ENCODE peak calls at places on chromosome 3, in nine cellular contexts. One of them, this sample, is unnamed.

GRCh38 chr3:185341616-185342457 is 21.1 kb upstream of the MAP3K13 start:
- DNase-seq in Caco-2: no peak
- DNase-seq in IMR-90: no peak
- DNase-seq in DND-41: no peak
- DNase-seq in cardiac muscle cell: no peak
- DNase-seq in GM23338: no peak
- DNase-seq in brain microvascular endothelial cell: no peak
- DNase-seq in mammary epithelial cell: no peak
- DNase-seq in pancreas: no peak
- DNase-seq in this sample: no peak

GRCh38 chr3:138186803-138187295 is 252 bp upstream of the ARMC8 start:
- DNase-seq in pancreas: peak
- DNase-seq in Caco-2: peak
- DNase-seq in IMR-90: peak
- DNase-seq in cardiac muscle cell: peak
- DNase-seq in GM23338: peak
- DNase-seq in mammary epithelial cell: peak
- DNase-seq in brain microvascular endothelial cell: peak
- DNase-seq in DND-41: peak
- DNase-seq in this sample: peak

GRCh38 chr3:42975955-42976354 is 3.2 kb upstream of the GASK1A start:
- DNase-seq in brain microvascular endothelial cell: no peak
- DNase-seq in pancreas: no peak
- DNase-seq in DND-41: no peak
- DNase-seq in cardiac muscle cell: no peak
- DNase-seq in GM23338: no peak
- DNase-seq in IMR-90: no peak
- DNase-seq in mammary epithelial cell: no peak
- DNase-seq in Caco-2: no peak
- DNase-seq in this sample: no peak

GRCh38 chr3:139758654-139759291 is 81.0 kb upstream of the NMNAT3 start:
- DNase-seq in DND-41: no peak
- DNase-seq in cardiac muscle cell: peak
- DNase-seq in IMR-90: peak
- DNase-seq in Caco-2: peak
- DNase-seq in pancreas: no peak
- DNase-seq in brain microvascular endothelial cell: peak
- DNase-seq in mammary epithelial cell: no peak
- DNase-seq in GM23338: peak
- DNase-seq in this sample: peak

GRCh38 chr3:128383316-128384235 is 83.1 kb downstream of the DNAJB8 start:
- DNase-seq in mammary epithelial cell: peak
- DNase-seq in DND-41: peak
- DNase-seq in brain microvascular endothelial cell: no peak
- DNase-seq in Caco-2: no peak
- DNase-seq in IMR-90: peak
- DNase-seq in cardiac muscle cell: peak
- DNase-seq in pancreas: peak
- DNase-seq in GM23338: no peak
- DNase-seq in this sample: no peak

GRCh38 chr3:184874709-184875644 is 63.0 kb downstream of the VPS8 start:
- DNase-seq in DND-41: peak
- DNase-seq in mammary epithelial cell: peak
- DNase-seq in IMR-90: peak
- DNase-seq in pancreas: no peak
- DNase-seq in Caco-2: peak
- DNase-seq in cardiac muscle cell: peak
- DNase-seq in GM23338: peak
- DNase-seq in brain microvascular endothelial cell: peak
- DNase-seq in this sample: no peak

GRCh38 chr3:76702676-76703075 is 337.2 kb upstream of the ROBO2 start:
- DNase-seq in mammary epithelial cell: no peak
- DNase-seq in GM23338: peak
- DNase-seq in DND-41: no peak
- DNase-seq in brain microvascular endothelial cell: no peak
- DNase-seq in pancreas: no peak
- DNase-seq in Caco-2: no peak
- DNase-seq in IMR-90: no peak
- DNase-seq in cardiac muscle cell: no peak
- DNase-seq in this sample: no peak

GRCh38 chr3:120780977-120781376 is 38.4 kb downstream of the GTF2E1 start:
- DNase-seq in mammary epithelial cell: no peak
- DNase-seq in GM23338: no peak
- DNase-seq in Caco-2: no peak
- DNase-seq in pancreas: no peak
- DNase-seq in DND-41: no peak
- DNase-seq in IMR-90: peak
- DNase-seq in cardiac muscle cell: no peak
- DNase-seq in brain microvascular endothelial cell: peak
- DNase-seq in this sample: no peak

GRCh38 chr3:87161486-87161885 is 65.6 kb upstream of the CHMP2B start:
- DNase-seq in DND-41: no peak
- DNase-seq in mammary epithelial cell: no peak
- DNase-seq in cardiac muscle cell: no peak
- DNase-seq in pancreas: no peak
- DNase-seq in GM23338: no peak
- DNase-seq in IMR-90: no peak
- DNase-seq in brain microvascular endothelial cell: no peak
- DNase-seq in Caco-2: no peak
- DNase-seq in this sample: no peak
- TF ChIP-seq CTCF in DND-41: no peak
- TF ChIP-seq CTCF in mammary epithelial cell: no peak
- TF ChIP-seq CTCF in cardiac muscle cell: no peak
- TF ChIP-seq CTCF in pancreas: no peak
- TF ChIP-seq CTCF in GM23338: no peak
- TF ChIP-seq CTCF in IMR-90: no peak
- TF ChIP-seq CTCF in brain microvascular endothelial cell: no peak
- TF ChIP-seq CTCF in Caco-2: no peak
- TF ChIP-seq CTCF in this sample: no peak

DNA sequence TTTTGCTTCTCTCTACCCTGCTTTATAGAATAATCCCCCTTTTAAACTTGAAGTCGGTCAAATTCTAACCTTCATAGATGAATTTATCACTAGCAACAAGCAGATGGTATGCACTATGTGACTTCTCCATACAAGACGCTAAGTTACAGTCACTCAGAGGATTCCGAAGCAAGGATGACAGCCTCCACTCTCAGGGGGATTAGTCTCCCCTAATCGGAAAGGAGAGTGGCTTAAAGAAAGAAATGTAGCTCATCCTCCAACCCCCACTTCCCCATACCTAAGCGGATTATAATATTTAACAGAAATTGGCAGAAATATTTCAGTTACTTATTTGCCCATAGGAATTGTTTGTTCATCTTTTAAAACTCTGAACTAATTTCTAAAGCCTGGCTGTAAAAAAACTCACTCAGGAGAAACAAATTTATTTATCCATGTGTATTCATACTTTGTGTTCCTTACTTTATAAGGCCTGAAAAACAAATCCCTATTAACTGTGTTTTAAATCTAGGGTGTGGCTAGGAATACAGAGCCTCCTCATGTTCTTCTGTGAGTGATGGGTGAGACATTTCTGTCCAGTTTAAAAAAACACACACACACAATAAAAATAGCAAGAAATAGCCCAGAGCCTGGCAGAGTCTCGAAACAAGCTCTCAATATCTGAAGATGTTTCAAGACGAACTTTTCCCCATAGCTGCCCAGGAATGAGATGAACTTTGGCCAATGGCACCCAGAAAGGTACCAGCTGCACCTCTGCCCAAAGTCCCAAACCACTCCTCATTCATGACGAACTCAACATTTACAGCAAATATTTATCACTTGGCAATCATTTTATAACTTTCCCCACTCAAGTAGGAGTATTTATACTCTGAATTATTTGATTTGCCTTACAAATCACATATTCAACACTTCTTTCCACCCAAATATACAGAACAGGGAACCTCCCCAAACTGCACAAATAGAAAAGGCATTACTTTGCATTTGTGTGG is 18.6 kb downstream of the SIAH2 start:
- DNase-seq in pancreas: no peak
- DNase-seq in IMR-90: no peak
- DNase-seq in cardiac muscle cell: no peak
- DNase-seq in brain microvascular endothelial cell: no peak
- DNase-seq in DND-41: no peak
- DNase-seq in mammary epithelial cell: peak
- DNase-seq in GM23338: no peak
- DNase-seq in Caco-2: no peak
- DNase-seq in this sample: no peak
- H3K4me3 ChIP-seq in pancreas: no peak
- H3K4me3 ChIP-seq in IMR-90: no peak
- H3K4me3 ChIP-seq in cardiac muscle cell: no peak
- H3K4me3 ChIP-seq in brain microvascular endothelial cell: no peak
- H3K4me3 ChIP-seq in DND-41: no peak
- H3K4me3 ChIP-seq in mammary epithelial cell: no peak
- H3K4me3 ChIP-seq in GM23338: no peak
- H3K4me3 ChIP-seq in Caco-2: no peak
- H3K4me3 ChIP-seq in this sample: no peak

DNA sequence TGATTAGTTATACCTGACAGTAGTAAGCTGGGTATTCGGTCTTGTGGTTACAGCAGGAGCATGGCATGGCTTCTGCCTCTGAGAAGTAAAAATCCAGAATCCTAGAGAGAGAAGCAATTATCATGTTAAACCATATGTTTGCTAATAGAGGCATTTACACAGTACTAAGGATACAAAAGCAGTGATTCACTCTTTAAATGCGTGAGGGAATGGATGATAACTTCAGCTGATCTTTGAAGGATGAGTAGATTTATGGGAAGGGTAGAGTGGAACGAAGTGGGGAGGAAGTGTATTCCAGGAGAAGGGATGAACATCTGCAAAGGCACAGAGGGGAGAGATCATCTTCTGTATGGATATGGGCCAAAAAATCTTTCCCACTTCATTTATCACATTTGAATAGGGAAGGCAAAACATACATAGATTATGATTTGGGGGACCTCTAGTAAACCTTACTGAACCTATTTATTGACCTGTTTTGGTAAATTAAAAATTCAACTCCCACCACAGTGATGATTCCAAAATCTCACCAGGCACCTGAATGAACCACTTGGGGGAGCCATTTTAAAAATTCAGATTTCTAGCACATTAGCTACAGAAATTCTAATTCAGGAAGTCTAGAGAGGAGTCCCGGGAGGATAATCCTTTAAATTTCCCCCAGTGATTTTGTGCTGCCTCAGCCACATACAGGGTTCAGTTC is 35.1 kb downstream of the IGSF10 start:
- DNase-seq in DND-41: no peak
- DNase-seq in pancreas: no peak
- DNase-seq in cardiac muscle cell: no peak
- DNase-seq in mammary epithelial cell: no peak
- DNase-seq in brain microvascular endothelial cell: no peak
- DNase-seq in GM23338: peak
- DNase-seq in IMR-90: no peak
- DNase-seq in Caco-2: no peak
- DNase-seq in this sample: no peak
- TF ChIP-seq CTCF in DND-41: peak
- TF ChIP-seq CTCF in pancreas: no peak
- TF ChIP-seq CTCF in cardiac muscle cell: peak
- TF ChIP-seq CTCF in mammary epithelial cell: peak
- TF ChIP-seq CTCF in brain microvascular endothelial cell: peak
- TF ChIP-seq CTCF in GM23338: peak
- TF ChIP-seq CTCF in IMR-90: peak
- TF ChIP-seq CTCF in Caco-2: no peak
- TF ChIP-seq CTCF in this sample: no peak

GRCh38 chr3:101852983-101853382 is 3.7 kb downstream of the NFKBIZ start:
- DNase-seq in DND-41: no peak
- DNase-seq in Caco-2: no peak
- DNase-seq in IMR-90: no peak
- DNase-seq in GM23338: no peak
- DNase-seq in cardiac muscle cell: no peak
- DNase-seq in pancreas: no peak
- DNase-seq in brain microvascular endothelial cell: no peak
- DNase-seq in mammary epithelial cell: no peak
- DNase-seq in this sample: no peak
- H3K4me3 ChIP-seq in DND-41: no peak
- H3K4me3 ChIP-seq in Caco-2: no peak
- H3K4me3 ChIP-seq in IMR-90: peak
- H3K4me3 ChIP-seq in GM23338: no peak
- H3K4me3 ChIP-seq in cardiac muscle cell: no peak
- H3K4me3 ChIP-seq in pancreas: peak
- H3K4me3 ChIP-seq in brain microvascular endothelial cell: no peak
- H3K4me3 ChIP-seq in mammary epithelial cell: no peak
- H3K4me3 ChIP-seq in this sample: no peak

This sample was measured in AG04449.